ENCODE peak calls at places on chromosomes 13 and 19, in ten cellular contexts. U, V, G, X, F, N, E, A, P and B are unnamed samples.

GRCh38 chr13:37959284-37959683 is 89.7 kb upstream of the TRPC4 start:
- DNase-seq in U (no peak), N (no peak), V (no peak), G (no peak), P (no peak), F (no peak), A (no peak), E (no peak), X (no peak), B (no peak)

GRCh38 chr13:93766719-93767118 is 540.1 kb downstream of the GPC6 start:
- DNase-seq in N (no peak), U (no peak), A (no peak), E (no peak), F (no peak), X (no peak), V (no peak), G (no peak), P (no peak), B (no peak)

GRCh38 chr13:99577934-99578917 is 77.0 kb downstream of the TM9SF2 start:
- DNase-seq in F (no peak), E (no peak), X (no peak), G (no peak), N (peak; percentile 17), V (no peak), A (no peak), P (no peak), U (no peak), B (no peak)

GRCh38 chr19:52138614-52139290 is 986 bp downstream of the ZNF616 start:
- DNase-seq in E (peak; percentile 22), P (no peak), U (peak; percentile 6), N (peak; percentile 61), X (no peak), F (no peak), G (peak; percentile 32), A (no peak), V (no peak), B (no peak)

GRCh38 chr13:36919206-36919832 is 719 bp downstream of the SMAD9 start:
- DNase-seq in F (peak; percentile 6), P (no peak), U (peak; percentile 16), G (peak; percentile 87), A (peak; percentile 67), V (no peak), E (peak; percentile 88), X (no peak), N (peak; percentile 73), B (peak; percentile 66)

GRCh38 chr13:40236566-40237168 is 429.8 kb downstream of the FOXO1 start:
- DNase-seq in P (no peak), V (peak; percentile 79), G (peak; percentile 16), F (no peak), X (no peak), U (no peak), N (no peak), A (peak; percentile 89), E (no peak), B (peak; percentile 91)

GRCh38 chr13:80131204-80131603 is 209.7 kb downstream of the SPRY2 start:
- DNase-seq in P (no peak), X (no peak), A (peak; percentile 81), E (peak; percentile 49), V (peak; percentile 66), U (peak; percentile 39), G (peak; percentile 77), N (peak; percentile 60), F (peak; percentile 12), B (peak; percentile 59)

GRCh38 chr13:109655206-109655600 is 131.2 kb downstream of the IRS2 start:
- DNase-seq in U (no peak), V (no peak), F (no peak), A (no peak), P (no peak), X (no peak), E (no peak), G (no peak), N (peak; percentile 92), B (no peak)

GRCh38 chr19:35266149-35266903 is 2.4 kb upstream of the USF2 start:
- DNase-seq in A (no peak), E (peak; percentile 54), V (no peak), P (no peak), F (no peak), G (no peak), X (no peak), N (no peak), U (peak; percentile 11), B (peak; percentile 62)

GRCh38 chr19:46574533-46574932 is 26.6 kb upstream of the CALM3 start:
- DNase-seq in U (no peak), P (peak; percentile 27), N (peak; percentile 87), E (no peak), G (no peak), V (no peak), F (no peak), A (no peak), X (peak; percentile 12), B (no peak)

GRCh38 chr19:2221250-2221831 is 14.8 kb downstream of the PLEKHJ1 start:
- DNase-seq in E (peak; percentile 65), A (no peak), G (no peak), P (no peak), U (no peak), X (no peak), F (no peak), N (peak; percentile 39), V (no peak), B (no peak)

GRCh38 chr19:4647676-4648644 is 8.6 kb downstream of the TNFAIP8L1 start:
- DNase-seq in X (no peak), E (no peak), G (peak; percentile 35), V (no peak), A (peak; percentile 62), P (no peak), U (no peak), F (no peak), N (no peak), B (no peak)

GRCh38 chr19:7868671-7869452 is 5.3 kb downstream of the PRR36 start:
- DNase-seq in P (peak; percentile 86), E (peak; percentile 96), N (peak; percentile 91), U (peak; percentile 84), A (no peak), F (peak; percentile 74), G (peak; percentile 79), V (peak; percentile 85), X (peak; percentile 85), B (peak; percentile 33)

GRCh38 chr19:35388277-35389054 is 17.6 kb downstream of the GPR42 start:
- DNase-seq in F (no peak), P (no peak), V (no peak), N (no peak), E (no peak), U (no peak), G (no peak), A (no peak), X (no peak), B (no peak)

GRCh38 chr13:66461021-66461420 is 769.1 kb downstream of the PCDH9 start:
- DNase-seq in V (no peak), N (no peak), U (no peak), A (no peak), G (no peak), P (no peak), F (no peak), X (no peak), E (no peak), B (no peak)

GRCh38 chr13:114063545-114064515 is 68.6 kb downstream of the RASA3 start:
- DNase-seq in N (no peak), U (no peak), P (no peak), E (peak; percentile 84), F (peak; percentile 37), X (no peak), G (peak; percentile 20), V (peak; percentile 82), A (peak; percentile 85), B (peak; percentile 58)

GRCh38 chr19:13437919-13438618 is 68.2 kb downstream of the CACNA1A start:
- DNase-seq in N (no peak), A (no peak), F (no peak), U (no peak), P (no peak), G (no peak), X (no peak), E (no peak), V (no peak), B (no peak)

GRCh38 chr13:38415233-38415632 is 65.6 kb downstream of the UFM1 start:
- DNase-seq in A (no peak), N (no peak), E (no peak), F (peak; percentile 4), V (no peak), X (no peak), P (no peak), G (no peak), U (no peak), B (no peak)

GRCh38 chr13:106573279-106573831 is 5.4 kb upstream of the ARGLU1 start:
- DNase-seq in E (no peak), G (no peak), X (no peak), N (no peak), A (no peak), F (no peak), V (peak; percentile 69), P (no peak), U (no peak), B (no peak)

GRCh38 chr13:107842562-107843180 is 372.7 kb downstream of the LIG4 start:
- DNase-seq in P (no peak), U (no peak), E (no peak), N (peak; percentile 17), A (no peak), F (peak; percentile 30), G (no peak), X (no peak), V (no peak), B (no peak)

GRCh38 chr13:99709134-99709533 is 207.9 kb downstream of the TM9SF2 start:
- DNase-seq in X (no peak), E (no peak), F (no peak), A (no peak), P (no peak), U (no peak), V (no peak), G (no peak), N (no peak), B (no peak)

GRCh38 chr13:44437356-44438233 is 64.0 kb downstream of the SERP2 start:
- DNase-seq in N (peak; percentile 72), U (no peak), G (no peak), X (no peak), F (peak; percentile 48), V (no peak), E (no peak), P (no peak), A (no peak), B (no peak)
- TF ChIP-seq CTCF in N (peak; percentile 58), U (peak; percentile 44), G (peak; percentile 59), X (peak; percentile 67), F (peak; percentile 19), V (peak; percentile 33), E (peak; percentile 47), P (peak; percentile 75), A (peak; percentile 71), B (peak; percentile 44)

GRCh38 chr19:39301021-39301420 is 4.8 kb downstream of the IFNL1 start:
- DNase-seq in A (no peak), V (peak; percentile 25), U (no peak), X (no peak), P (no peak), F (no peak), G (no peak), N (no peak), E (no peak), B (no peak)
- H3K27me3 ChIP-seq in A (no peaks in the 10 kb centered on the region), V (peaks cover 30% of the 10 kb centered on the region), U (no peaks in the 10 kb centered on the region), X (no peaks in the 10 kb centered on the region), P (no peaks in the 10 kb centered on the region), F (no peaks in the 10 kb centered on the region), G (no peaks in the 10 kb centered on the region), N (no peaks in the 10 kb centered on the region), E (no peaks in the 10 kb centered on the region), B (peaks cover 51% of the 10 kb centered on the region)

GRCh38 chr13:41707192-41707858 is 250.0 kb downstream of the RGCC start:
- DNase-seq in E (no peak), P (no peak), V (no peak), A (no peak), F (no peak), N (no peak), U (no peak), G (no peak), X (no peak), B (no peak)
- TF ChIP-seq CTCF in E (no peak), P (no peak), V (no peak), A (no peak), F (no peak), N (no peak), U (no peak), G (no peak), X (no peak), B (no peak)

GRCh38 chr19:15471639-15472101 is 7.3 kb upstream of the RASAL3 start:
- DNase-seq in P (no peak), E (peak; percentile 77), F (no peak), A (no peak), U (no peak), V (no peak), G (no peak), N (no peak), X (no peak), B (no peak)
- H3K27me3 ChIP-seq in P (no peaks in the 10 kb centered on the region), E (peaks cover 7% of the 10 kb centered on the region), F (peaks cover 8% of the 10 kb centered on the region), A (peaks cover 3% of the 10 kb centered on the region), U (no peaks in the 10 kb centered on the region), V (peaks cover 37% of the 10 kb centered on the region), G (peaks cover 13% of the 10 kb centered on the region), N (no peaks in the 10 kb centered on the region), X (no peaks in the 10 kb centered on the region), B (peaks cover 51% of the 10 kb centered on the region)